ENCODE peak calls at places on chromosomes 3 and 15, in eight cellular contexts. U, B, Q, X, M, J, C and E are unnamed samples.

GRCh38 chr3:46501702-46502101 is 3.9 kb downstream of the RTP3 start:
- DNase-seq in U (no peak), B (peak), Q (no peak), X (no peak), M (no peak), J (no peak), C (no peak), E (no peak)

GRCh38 chr3:138594935-138595259 is 837 bp upstream of the CEP70 start:
- DNase-seq in U (no peak), B (no peak), Q (no peak), X (no peak), M (no peak), J (no peak), C (no peak), E (no peak)

GRCh38 chr3:42501681-42502428 is 588 bp upstream of the VIPR1 start:
- DNase-seq in U (no peak), B (peak), Q (peak), X (peak), M (no peak), J (peak), C (peak), E (no peak)

GRCh38 chr15:57534279-57534678 is 57.4 kb upstream of the MYZAP start:
- DNase-seq in U (no peak), B (no peak), Q (no peak), X (no peak), M (no peak), J (no peak), C (no peak), E (no peak)

GRCh38 chr15:89893696-89894450 is at the start of gene AP3S2:
- DNase-seq in U (peak), B (peak), Q (peak), X (peak), M (peak), J (peak), C (peak), E (peak)

GRCh38 chr15:85891470-85891869 is 96.7 kb upstream of the KLHL25 start:
- DNase-seq in U (no peak), B (no peak), Q (no peak), X (no peak), M (no peak), J (no peak), C (no peak), E (no peak)

GRCh38 chr3:189076459-189076858 is 95.3 kb upstream of the TPRG1 start:
- DNase-seq in U (no peak), B (no peak), Q (no peak), X (no peak), M (no peak), J (no peak), C (no peak), E (no peak)

GRCh38 chr3:87503901-87504498 is 227.6 kb upstream of the POU1F1 start:
- DNase-seq in U (peak), B (peak), Q (peak), X (no peak), M (no peak), J (peak), C (no peak), E (peak)

GRCh38 chr3:77296527-77296926 is 256.6 kb downstream of the ROBO2 start:
- DNase-seq in U (no peak), B (peak), Q (no peak), X (no peak), M (no peak), J (no peak), C (no peak), E (no peak)

GRCh38 chr3:30185872-30186271 is 420.5 kb upstream of the TGFBR2 start:
- DNase-seq in U (no peak), B (no peak), Q (no peak), X (no peak), M (no peak), J (no peak), C (no peak), E (no peak)

GRCh38 chr3:184635126-184635525 is 73.5 kb downstream of the EPHB3 start:
- DNase-seq in U (no peak), B (no peak), Q (no peak), X (no peak), M (no peak), J (no peak), C (no peak), E (no peak)

GRCh38 chr3:177330771-177331170 is 133.5 kb upstream of the TBL1XR1 start:
- DNase-seq in U (no peak), B (no peak), Q (no peak), X (no peak), M (no peak), J (no peak), C (no peak), E (no peak)

DNA sequence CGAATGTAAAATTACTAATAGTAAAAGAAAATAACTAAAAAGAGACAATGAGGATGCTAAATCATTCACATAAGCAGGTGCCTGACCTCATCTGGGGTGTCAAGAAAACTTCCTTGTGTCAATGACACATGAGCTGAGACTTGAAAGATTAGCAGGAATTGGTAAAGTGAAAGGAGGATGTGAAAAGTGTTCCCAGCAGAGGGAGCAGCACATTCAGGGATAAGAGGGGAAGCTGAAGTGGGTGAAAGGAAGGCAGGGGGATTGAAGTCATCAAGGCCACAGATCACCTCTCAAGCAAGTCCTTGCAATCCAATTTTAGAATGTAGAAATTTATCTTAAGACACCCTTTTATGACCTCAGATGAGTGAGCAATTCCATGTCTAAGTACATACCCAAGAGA is 60.2 kb upstream of the ACP3 start:
- DNase-seq in U (no peak), B (peak), Q (peak), X (peak), M (no peak), J (peak), C (no peak), E (no peak)
- TF ChIP-seq CTCF in U (peak), B (peak), Q (no peak), X (peak), M (no peak), J (peak), C (no peak), E (peak)

GRCh38 chr15:71080166-71080565 is 35.1 kb upstream of the THSD4 start:
- DNase-seq in U (no peak), B (no peak), Q (no peak), X (no peak), M (no peak), J (no peak), C (no peak), E (no peak)

GRCh38 chr15:71080705-71081104 is 34.6 kb upstream of the THSD4 start:
- DNase-seq in U (peak), B (peak), Q (no peak), X (no peak), M (no peak), J (peak), C (no peak), E (peak)

GRCh38 chr15:71082803-71083202 is 32.5 kb upstream of the THSD4 start:
- DNase-seq in U (no peak), B (no peak), Q (no peak), X (no peak), M (no peak), J (no peak), C (no peak), E (no peak)

GRCh38 chr15:71078506-71079207 is 36.6 kb upstream of the THSD4 start:
- DNase-seq in U (no peak), B (no peak), Q (no peak), X (no peak), M (no peak), J (no peak), C (no peak), E (no peak)

GRCh38 chr15:71079208-71080044 is 35.8 kb upstream of the THSD4 start:
- DNase-seq in U (no peak), B (peak), Q (peak), X (no peak), M (no peak), J (peak), C (no peak), E (no peak)
- H3K4me3 ChIP-seq in U (no peak), B (no peak), Q (no peak), X (no peak), M (no peak), J (no peak), C (no peak), E (no peak)

GRCh38 chr3:127549826-127550487 is 40.6 kb downstream of the TPRA1 start:
- DNase-seq in U (no peak), B (no peak), Q (no peak), X (no peak), M (no peak), J (no peak), C (no peak), E (no peak)
- TF ChIP-seq CTCF in U (no peak), B (no peak), Q (no peak), X (no peak), M (no peak), J (no peak), C (no peak), E (no peak)

GRCh38 chr15:52651868-52652267 is 27.3 kb downstream of the ATOSA start:
- DNase-seq in U (peak), B (peak), Q (peak), X (no peak), M (peak), J (peak), C (peak), E (peak)

GRCh38 chr15:52652984-52653383 is 26.2 kb downstream of the ATOSA start:
- DNase-seq in U (peak), B (peak), Q (peak), X (no peak), M (no peak), J (peak), C (no peak), E (no peak)

GRCh38 chr15:52651114-52651513 is 28.1 kb downstream of the ATOSA start:
- DNase-seq in U (no peak), B (no peak), Q (no peak), X (no peak), M (no peak), J (no peak), C (no peak), E (no peak)

GRCh38 chr15:52653451-52653964 is 25.7 kb downstream of the ATOSA start:
- DNase-seq in U (no peak), B (peak), Q (peak), X (no peak), M (no peak), J (peak), C (no peak), E (peak)

GRCh38 chr15:52652286-52652685 is 26.9 kb downstream of the ATOSA start:
- DNase-seq in U (no peak), B (no peak), Q (no peak), X (no peak), M (no peak), J (no peak), C (no peak), E (no peak)
- H3K4me3 ChIP-seq in U (peak), B (no peak), Q (no peak), X (no peak), M (no peak), J (peak), C (peak), E (no peak)

GRCh38 chr3:13501958-13502790 is 22.1 kb downstream of the HDAC11 start:
- DNase-seq in U (no peak), B (no peak), Q (no peak), X (no peak), M (no peak), J (no peak), C (no peak), E (no peak)

GRCh38 chr3:13498354-13499060 is 18.4 kb downstream of the HDAC11 start:
- DNase-seq in U (no peak), B (no peak), Q (no peak), X (no peak), M (no peak), J (no peak), C (no peak), E (no peak)

GRCh38 chr3:13501056-13501455 is 20.9 kb downstream of the HDAC11 start:
- DNase-seq in U (no peak), B (no peak), Q (no peak), X (no peak), M (no peak), J (no peak), C (no peak), E (no peak)

GRCh38 chr3:13501527-13501926 is 21.4 kb downstream of the HDAC11 start:
- DNase-seq in U (no peak), B (no peak), Q (no peak), X (no peak), M (no peak), J (no peak), C (no peak), E (no peak)

DNA sequence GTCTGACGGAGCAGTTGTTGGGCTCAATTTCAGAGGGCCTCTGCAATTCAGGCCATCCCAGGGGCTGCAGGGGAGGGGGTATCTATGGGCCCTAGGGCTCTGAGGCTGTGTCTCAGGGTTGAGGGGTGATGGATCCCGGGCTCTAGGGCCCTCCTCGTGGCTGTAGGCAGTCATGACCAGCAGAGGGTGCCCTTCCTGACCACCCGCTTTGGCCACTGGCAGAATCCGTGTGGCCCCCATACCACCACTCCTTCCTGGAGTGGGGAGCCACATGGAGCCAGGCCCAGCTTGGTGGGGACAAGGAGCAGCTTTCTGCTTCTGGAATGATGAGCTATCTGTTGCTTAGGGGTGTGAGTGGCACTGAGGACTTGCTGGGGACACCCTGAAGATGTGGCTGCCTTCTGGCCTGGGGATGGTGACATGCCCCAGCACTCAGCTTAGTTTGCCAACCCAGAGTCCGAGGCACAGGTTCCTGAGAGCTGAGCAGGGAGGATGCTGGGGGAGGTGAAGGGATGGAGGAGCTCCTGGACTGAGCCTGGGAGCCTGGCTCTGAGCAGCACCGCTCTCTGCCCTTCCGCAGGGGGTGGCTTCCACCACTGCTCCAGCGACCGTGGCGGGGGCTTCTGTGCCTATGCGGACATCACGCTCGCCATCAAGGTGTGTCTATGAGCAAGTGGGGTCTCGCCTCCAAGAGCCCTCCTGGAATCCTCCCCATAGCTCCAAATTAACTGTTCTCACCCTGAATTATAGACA is 20.2 kb downstream of the HDAC11 start:
- DNase-seq in U (no peak), B (peak), Q (no peak), X (peak), M (no peak), J (no peak), C (no peak), E (no peak)
- TF ChIP-seq CTCF in U (peak), B (peak), Q (no peak), X (no peak), M (peak), J (peak), C (no peak), E (peak)

DNA sequence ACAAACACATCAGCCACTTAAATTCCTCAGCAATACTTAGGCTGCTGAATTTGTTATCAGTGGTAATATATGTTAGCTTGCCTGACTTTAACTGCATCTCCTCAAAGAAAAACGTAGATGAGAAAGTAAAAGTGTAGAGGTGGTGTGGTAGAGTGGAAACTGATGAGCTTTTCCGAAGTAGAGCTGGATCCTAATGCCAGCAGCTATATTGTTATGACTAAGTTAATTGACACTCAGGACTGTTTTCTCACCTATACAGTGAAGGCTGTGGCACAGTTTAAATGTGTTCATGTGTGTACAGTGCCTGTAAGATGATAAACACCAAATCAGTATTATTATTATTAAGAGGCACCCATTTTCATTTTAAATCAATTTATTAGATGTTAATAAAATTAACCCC is 174.9 kb downstream of the TNIK start:
- DNase-seq in U (no peak), B (peak), Q (no peak), X (no peak), M (no peak), J (no peak), C (no peak), E (no peak)
- H3K4me3 ChIP-seq in U (no peak), B (no peak), Q (no peak), X (no peak), M (no peak), J (no peak), C (no peak), E (no peak)

DNA sequence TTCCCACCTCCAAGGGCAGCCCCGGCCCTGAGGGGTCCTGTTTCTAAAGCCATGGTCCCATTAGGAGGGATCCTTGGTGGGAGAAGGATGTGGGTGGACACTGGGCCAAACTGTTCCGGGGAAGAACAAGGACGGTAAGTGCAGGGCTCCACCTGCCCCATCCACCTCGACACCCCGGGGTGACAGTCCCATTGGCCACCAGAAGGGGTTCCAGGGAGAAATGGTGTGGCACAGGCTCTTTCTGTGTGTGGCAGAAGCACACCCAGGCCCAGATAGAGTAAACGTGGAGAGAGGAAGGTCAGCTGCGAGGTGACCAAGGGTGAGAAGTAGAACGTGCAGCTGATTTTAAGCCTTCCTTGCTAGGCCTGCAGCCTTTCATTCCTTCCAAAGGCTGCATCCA is 12.0 kb downstream of the TKT start:
- DNase-seq in U (no peak), B (no peak), Q (no peak), X (no peak), M (no peak), J (no peak), C (no peak), E (no peak)
- TF ChIP-seq CTCF in U (no peak), B (no peak), Q (no peak), X (no peak), M (no peak), J (no peak), C (no peak), E (no peak)

DNA sequence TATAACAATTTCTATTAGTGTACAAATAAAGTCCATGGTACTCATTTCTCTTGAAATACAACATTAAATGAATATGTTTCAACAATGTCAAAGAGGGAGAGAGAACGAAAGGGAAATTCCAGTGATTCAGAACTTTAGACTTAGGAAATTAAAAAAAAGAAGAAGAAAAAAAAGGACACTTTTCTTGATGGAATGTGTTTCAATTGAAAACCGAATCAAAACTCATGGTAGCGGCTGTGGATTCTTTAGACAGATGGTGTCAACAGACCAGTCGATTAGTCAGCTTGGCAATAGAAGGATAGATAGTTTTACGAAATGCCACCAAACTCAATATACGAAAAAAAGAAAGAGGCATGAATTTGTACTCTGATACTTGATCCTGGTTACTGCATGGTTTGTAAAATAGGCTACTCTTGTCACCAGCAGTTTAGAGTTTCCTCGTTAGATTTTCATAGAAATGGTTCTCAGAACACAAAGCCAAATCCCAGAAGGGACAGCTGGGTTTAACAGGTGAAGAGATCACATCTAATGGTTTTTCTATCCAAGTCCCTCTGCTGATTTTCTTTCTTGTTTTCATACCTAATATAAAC is 793.5 kb downstream of the ROBO1 start:
- DNase-seq in U (no peak), B (peak), Q (no peak), X (no peak), M (no peak), J (no peak), C (no peak), E (no peak)
- H3K4me3 ChIP-seq in U (no peak), B (no peak), Q (no peak), X (no peak), M (no peak), J (peak), C (no peak), E (no peak)

GRCh38 chr3:144029769-144030168 is 58.1 kb downstream of the DIPK2A start:
- DNase-seq in U (no peak), B (no peak), Q (no peak), X (no peak), M (no peak), J (no peak), C (no peak), E (no peak)

GRCh38 chr3:144031938-144032337 is 60.3 kb downstream of the DIPK2A start:
- DNase-seq in U (no peak), B (no peak), Q (no peak), X (no peak), M (no peak), J (peak), C (peak), E (no peak)

GRCh38 chr3:144032531-144033234 is 61.1 kb downstream of the DIPK2A start:
- DNase-seq in U (no peak), B (no peak), Q (no peak), X (no peak), M (no peak), J (no peak), C (no peak), E (no peak)

GRCh38 chr3:144033235-144033579 is 61.6 kb downstream of the DIPK2A start:
- DNase-seq in U (no peak), B (no peak), Q (no peak), X (no peak), M (no peak), J (no peak), C (no peak), E (no peak)

GRCh38 chr3:144028798-144029411 is 57.3 kb downstream of the DIPK2A start:
- DNase-seq in U (no peak), B (no peak), Q (peak), X (no peak), M (no peak), J (no peak), C (no peak), E (no peak)
- TF ChIP-seq CTCF in U (no peak), B (no peak), Q (no peak), X (no peak), M (no peak), J (no peak), C (no peak), E (no peak)

GRCh38 chr3:51670053-51670666 is 892 bp upstream of the TEX264 start:
- DNase-seq in U (no peak), B (no peak), Q (peak), X (no peak), M (no peak), J (no peak), C (no peak), E (no peak)
- H3K4me3 ChIP-seq in U (no peak), B (no peak), Q (no peak), X (no peak), M (peak), J (peak), C (peak), E (peak)